ENCODE peak calls at places on chromosomes 3 and 15, in four cellular contexts. O, X, Q and I are unnamed samples.

GRCh38 chr3:159775372-159775961 is 213.2 kb upstream of the IL12A start:
- DNase-seq in O (no peak), X (peak; percentile 74), Q (peak; percentile 84), I (no peak)

GRCh38 chr3:61299343-61299742 is 48.1 kb upstream of the FHIT start:
- DNase-seq in O (no peak), X (no peak), Q (no peak), I (no peak)

GRCh38 chr3:53716998-53717397 is 129.2 kb downstream of the CHDH start:
- DNase-seq in O (no peak), X (no peak), Q (no peak), I (no peak)

GRCh38 chr15:100131321-100132224 is 210.2 kb downstream of the ADAMTS17 start:
- DNase-seq in O (no peak), X (no peak), Q (no peak), I (peak; percentile 74)

GRCh38 chr3:108153451-108153981 is 62.7 kb upstream of the CD47 start:
- DNase-seq in O (no peak), X (peak; percentile 72), Q (no peak), I (no peak)

GRCh38 chr3:119733812-119734211 is 31.0 kb downstream of the CFAP91 start:
- DNase-seq in O (no peak), X (no peak), Q (no peak), I (no peak)

GRCh38 chr15:96344706-96345559 is 14.4 kb downstream of the NR2F2 start:
- DNase-seq in O (no peak), X (no peak), Q (no peak), I (peak; percentile 75)

GRCh38 chr3:126750760-126751129 is 46.7 kb downstream of the CHCHD6 start:
- DNase-seq in O (no peak), X (no peak), Q (no peak), I (peak; percentile 49)

GRCh38 chr3:143084856-143085731 is 34.5 kb upstream of the CHST2 start:
- DNase-seq in O (no peak), X (peak; percentile 80), Q (no peak), I (no peak)

GRCh38 chr3:11074007-11074406 is 80.3 kb upstream of the HRH1 start:
- DNase-seq in O (no peak), X (no peak), Q (no peak), I (peak; percentile 22)

GRCh38 chr15:62896969-62897486 is 145.5 kb upstream of the TPM1 start:
- DNase-seq in O (no peak), X (peak; percentile 100), Q (peak; percentile 95), I (peak; percentile 94)

GRCh38 chr3:183576487-183577107 is 21.1 kb upstream of the KLHL6 start:
- DNase-seq in O (no peak), X (peak; percentile 61), Q (no peak), I (no peak)

GRCh38 chr3:134373278-134373941 is 837 bp downstream of the AMOTL2 start:
- DNase-seq in O (no peak), X (peak; percentile 97), Q (peak; percentile 89), I (peak; percentile 92)

GRCh38 chr15:84826369-84826823 is 9.2 kb downstream of the ALPK3 start:
- DNase-seq in O (no peak), X (peak; percentile 25), Q (no peak), I (no peak)

GRCh38 chr3:45167011-45167911 is 21.1 kb upstream of the CDCP1 start:
- DNase-seq in O (peak; percentile 75), X (peak; percentile 96), Q (peak; percentile 97), I (peak; percentile 77)
- H3K4me3 ChIP-seq in O (no peak overlapping the region), X (peak overlapping the region; percentile 25), Q (no peak overlapping the region), I (peak overlapping the region; percentile 42)

GRCh38 chr3:187072582-187072981 is 66.7 kb downstream of the RPL39L start:
- DNase-seq in O (no peak), X (no peak), Q (no peak), I (no peak)
- H3K27ac ChIP-seq in O (no peak overlapping the region), X (no peak overlapping the region), Q (no peak overlapping the region), I (no peak overlapping the region)

DNA sequence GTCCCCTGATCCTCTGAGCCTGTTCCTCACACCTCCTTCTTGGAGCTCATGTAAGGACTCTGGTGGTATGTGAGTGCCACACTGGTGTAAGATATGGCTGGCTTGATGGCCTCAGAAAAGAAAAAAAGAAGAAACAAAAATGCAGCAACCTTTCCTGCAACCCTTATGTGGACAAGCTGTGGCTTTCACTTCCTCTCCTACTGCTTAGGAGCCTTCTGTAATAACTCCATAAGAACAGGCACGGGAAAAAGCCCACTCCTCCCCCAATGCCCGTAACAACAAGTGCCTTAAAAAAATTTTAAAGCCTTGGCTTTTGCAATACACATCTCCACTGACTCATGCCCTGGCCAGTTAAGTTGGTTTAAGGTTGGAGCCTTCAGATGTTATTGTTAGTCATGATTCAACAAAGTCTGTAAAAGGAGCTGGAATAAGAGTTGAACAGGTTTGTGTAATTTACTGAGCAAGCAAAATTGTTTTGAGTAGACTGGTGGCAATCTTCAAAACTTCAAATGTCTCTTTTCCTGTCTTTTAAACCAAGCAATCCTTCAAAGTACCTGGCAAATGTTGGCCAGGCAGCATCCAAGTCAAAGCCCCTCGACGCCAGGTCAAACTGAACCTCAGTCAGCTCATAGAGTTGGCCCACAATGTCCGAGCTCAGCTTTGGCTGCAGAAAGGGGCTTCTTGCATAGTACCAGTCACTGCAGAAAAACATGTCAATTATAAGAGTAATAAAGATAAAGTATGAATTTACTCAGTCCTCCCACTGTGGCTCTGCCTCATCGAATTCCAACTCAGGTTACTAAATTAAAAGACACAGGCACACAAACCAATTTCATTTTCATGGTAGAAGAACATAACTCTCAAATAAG is 22.9 kb downstream of the FYCO1 start:
- DNase-seq in O (no peak), X (peak; percentile 95), Q (no peak), I (no peak)
- H3K4me3 ChIP-seq in O (no peak overlapping the region), X (no peak overlapping the region), Q (no peak overlapping the region), I (peak overlapping the region; percentile 7)

GRCh38 chr3:101939391-101939790 is 90.1 kb downstream of the NFKBIZ start:
- DNase-seq in O (no peak), X (no peak), Q (no peak), I (no peak)

GRCh38 chr3:101935081-101935480 is 85.8 kb downstream of the NFKBIZ start:
- DNase-seq in O (no peak), X (no peak), Q (no peak), I (no peak)

GRCh38 chr3:101940521-101940992 is 91.2 kb downstream of the NFKBIZ start:
- DNase-seq in O (no peak), X (peak; percentile 96), Q (no peak), I (no peak)

GRCh38 chr3:101938262-101938847 is 89.0 kb downstream of the NFKBIZ start:
- DNase-seq in O (no peak), X (no peak), Q (no peak), I (no peak)

GRCh38 chr3:101936419-101937331 is 87.4 kb downstream of the NFKBIZ start:
- DNase-seq in O (peak; percentile 20), X (peak; percentile 88), Q (no peak), I (no peak)
- H3K27ac ChIP-seq in O (no peak overlapping the region), X (peak overlapping the region; percentile 55), Q (no peak overlapping the region), I (no peak overlapping the region)

GRCh38 chr3:15099364-15100098 is 583 bp upstream of the RBSN start:
- DNase-seq in O (no peak), X (no peak), Q (no peak), I (no peak)

GRCh38 chr3:15096026-15096425 is 2.9 kb downstream of the RBSN start:
- DNase-seq in O (no peak), X (no peak), Q (no peak), I (no peak)

GRCh38 chr3:15098503-15099363 is at the start of gene RBSN:
- DNase-seq in O (peak; percentile 94), X (peak; percentile 99), Q (peak; percentile 90), I (peak; percentile 96)

GRCh38 chr3:15094187-15094875 is 4.6 kb downstream of the RBSN start:
- DNase-seq in O (no peak), X (no peak), Q (no peak), I (no peak)

DNA sequence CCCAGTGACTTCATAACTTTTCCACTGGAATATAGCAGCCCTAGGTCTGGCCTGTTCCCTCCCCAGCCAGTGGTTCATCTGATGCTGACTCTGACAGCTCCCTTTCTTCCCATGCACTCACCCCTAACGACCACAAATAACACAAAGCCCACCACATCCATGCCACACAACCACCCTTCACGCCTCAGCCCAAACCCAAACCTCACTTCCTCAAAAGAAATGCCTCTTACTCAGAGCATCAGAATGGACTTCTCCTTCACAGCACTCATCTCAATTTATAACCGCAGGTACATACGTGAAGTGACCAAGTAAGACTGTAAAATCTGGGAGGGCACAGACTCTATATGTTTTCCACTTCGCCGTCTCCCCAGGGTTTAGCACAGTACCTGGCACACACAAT is 1.1 kb downstream of the RBSN start:
- DNase-seq in O (peak; percentile 20), X (peak; percentile 49), Q (no peak), I (no peak)
- H3K4me3 ChIP-seq in O (peak overlapping the region; percentile 87), X (peak overlapping the region; percentile 98), Q (peak overlapping the region; percentile 96), I (peak overlapping the region; percentile 98)

GRCh38 chr3:6282920-6283319 is 578.0 kb upstream of the GRM7 start:
- DNase-seq in O (no peak), X (no peak), Q (no peak), I (no peak)

GRCh38 chr3:6281662-6282061 is 579.3 kb upstream of the GRM7 start:
- DNase-seq in O (no peak), X (no peak), Q (no peak), I (no peak)

DNA sequence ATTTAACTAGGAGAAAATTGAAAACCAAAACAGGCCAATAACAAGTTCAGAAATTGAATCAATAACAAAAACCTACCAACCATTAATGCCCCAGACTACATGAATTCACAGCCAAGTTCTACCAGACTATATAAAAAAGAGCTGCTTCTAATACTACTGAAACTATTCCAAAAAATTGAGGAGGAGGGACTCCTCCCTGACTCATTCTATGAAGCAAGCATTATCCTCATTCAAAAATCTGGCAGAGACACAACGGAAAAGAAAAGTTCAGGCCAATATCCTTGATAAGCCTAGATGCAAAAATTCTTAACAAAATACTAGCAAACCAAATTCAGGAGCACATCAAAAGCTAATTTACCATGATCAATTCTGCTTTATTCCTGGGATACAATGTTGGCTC is 573.9 kb upstream of the GRM7 start:
- DNase-seq in O (no peak), X (no peak), Q (no peak), I (no peak)
- H3K27ac ChIP-seq in O (no peak overlapping the region), X (no peak overlapping the region), Q (no peak overlapping the region), I (no peak overlapping the region)

DNA sequence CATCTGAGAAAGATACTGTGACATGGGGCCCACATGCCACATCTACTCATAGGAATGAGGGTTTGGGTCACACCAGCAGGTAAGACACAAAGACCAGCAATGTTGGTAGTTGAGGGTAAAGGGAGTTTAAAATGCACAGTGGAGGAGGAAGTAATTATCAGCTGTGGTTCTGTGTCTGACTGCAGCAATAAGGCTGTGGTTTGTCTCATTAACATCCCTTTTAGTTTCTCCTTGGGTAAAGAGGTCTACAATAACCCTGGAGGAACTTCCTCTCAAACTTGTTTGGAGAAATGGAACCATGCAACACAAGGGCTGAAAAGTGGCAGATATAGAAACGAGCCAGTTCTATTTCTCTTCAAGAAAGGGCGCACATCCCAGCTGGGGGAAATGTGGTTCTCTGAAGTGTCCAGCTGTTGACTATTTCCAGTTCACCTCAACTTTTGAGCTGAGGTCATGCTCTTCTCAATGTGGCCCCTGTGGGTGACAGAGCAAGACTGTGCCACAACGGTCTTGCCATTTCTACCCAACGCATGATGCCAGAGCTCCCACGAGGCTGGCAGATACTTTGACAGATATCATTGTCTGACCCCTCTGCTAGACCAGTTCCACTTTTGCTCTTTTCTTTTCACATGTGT is 234.3 kb downstream of the SQOR start:
- DNase-seq in O (no peak), X (no peak), Q (no peak), I (no peak)
- H3K4me3 ChIP-seq in O (no peak overlapping the region), X (no peak overlapping the region), Q (no peak overlapping the region), I (no peak overlapping the region)

GRCh38 chr15:92449476-92449875 is 55.8 kb downstream of the ST8SIA2 start:
- DNase-seq in O (no peak), X (peak; percentile 46), Q (no peak), I (no peak)
- H3K27ac ChIP-seq in O (no peak overlapping the region), X (no peak overlapping the region), Q (no peak overlapping the region), I (no peak overlapping the region)